ENCODE peak calls at places on chromosomes 6 and 20, in five cellular contexts. S, E, V, J and Q are unnamed samples.

GRCh38 chr6:46993846-46994245 is 48.3 kb downstream of the ADGRF1 start:
- DNase-seq in S (no peak), E (no peak), V (no peak), J (no peak), Q (peak; percentile 52)

GRCh38 chr6:125370343-125370742 is 68.6 kb upstream of the HDDC2 start:
- DNase-seq in S (no peak), E (no peak), V (no peak), J (no peak), Q (no peak)

GRCh38 chr6:135796884-135797283 is 54.6 kb upstream of the PDE7B start:
- DNase-seq in S (no peak), E (no peak), V (no peak), J (no peak), Q (no peak)

GRCh38 chr6:110665600-110665999 is 149.7 kb downstream of the CDK19 start:
- DNase-seq in S (no peak), E (no peak), V (no peak), J (no peak), Q (no peak)

GRCh38 chr20:33120934-33121333 is 41.5 kb downstream of the BPIFB4 start:
- DNase-seq in S (no peak), E (no peak), V (no peak), J (no peak), Q (no peak)

GRCh38 chr20:44067650-44068081 is 119.3 kb downstream of the JPH2 start:
- DNase-seq in S (no peak), E (no peak), V (no peak), J (no peak), Q (no peak)

GRCh38 chr20:5073154-5074049 is 46.4 kb downstream of the PCNA start:
- DNase-seq in S (no peak), E (peak; percentile 88), V (peak; percentile 90), J (no peak), Q (peak; percentile 82)

GRCh38 chr20:59629141-59630045 is 25.1 kb downstream of the PHACTR3 start:
- DNase-seq in S (no peak), E (no peak), V (no peak), J (no peak), Q (no peak)

GRCh38 chr6:148885920-148886845 is 139.4 kb downstream of the UST start:
- DNase-seq in S (no peak), E (no peak), V (no peak), J (no peak), Q (no peak)

GRCh38 chr6:75604294-75604693 is 2.6 kb downstream of the SENP6 start:
- DNase-seq in S (no peak), E (no peak), V (no peak), J (no peak), Q (no peak)

GRCh38 chr6:75601608-75602163 is at the start of gene SENP6:
- DNase-seq in S (peak; percentile 60), E (peak; percentile 71), V (peak; percentile 91), J (peak; percentile 54), Q (peak; percentile 68)

GRCh38 chr6:75602897-75603395 is 1.3 kb downstream of the SENP6 start:
- DNase-seq in S (peak; percentile 8), E (no peak), V (no peak), J (no peak), Q (no peak)

GRCh38 chr6:75600694-75601265 is 900 bp upstream of the SENP6 start:
- DNase-seq in S (no peak), E (no peak), V (no peak), J (no peak), Q (no peak)

DNA sequence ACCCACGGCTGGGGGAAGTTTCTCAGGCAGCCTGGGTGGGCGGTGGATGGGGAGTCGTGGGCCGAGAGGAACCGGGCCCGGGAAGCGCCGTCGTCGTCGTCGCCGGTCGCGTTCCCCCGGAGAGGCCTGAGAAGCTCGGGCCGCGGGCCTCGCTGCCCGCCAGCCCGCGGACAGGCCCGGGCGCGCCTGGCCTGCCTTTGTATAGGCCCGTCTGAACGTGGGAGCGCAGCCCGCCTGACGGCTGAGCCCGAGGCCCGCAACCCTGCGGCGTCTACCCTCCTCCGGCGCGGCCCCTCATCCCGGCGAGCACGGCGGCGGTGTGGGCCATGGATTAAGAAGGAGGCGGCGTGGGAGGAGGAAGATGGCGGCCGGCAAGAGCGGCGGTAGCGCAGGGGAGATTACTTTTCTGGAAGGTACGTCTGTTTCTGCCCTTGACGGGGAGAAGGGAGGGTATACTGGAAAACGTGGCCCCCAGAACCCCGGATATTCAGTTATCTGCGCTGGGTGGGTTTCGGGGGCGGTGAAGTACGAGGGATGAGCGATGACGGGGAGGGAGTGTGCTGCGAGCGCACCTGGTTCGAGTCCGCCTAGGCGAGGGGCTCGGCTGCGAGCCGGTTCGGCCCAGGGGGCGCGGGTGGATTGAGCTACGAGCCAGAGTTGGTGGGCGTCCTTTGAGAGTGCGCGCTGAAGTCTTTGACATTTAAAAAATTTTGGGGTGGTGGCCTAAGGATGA is 650 bp downstream of the SENP6 start:
- DNase-seq in S (peak; percentile 26), E (peak; percentile 45), V (peak; percentile 79), J (peak; percentile 23), Q (peak; percentile 20)
- TF ChIP-seq POLR2A in S (no peak), E (no peak), V (no peak), J (peak; percentile 16), Q (peak; percentile 39)

GRCh38 chr6:155495011-155495768 is 39.6 kb upstream of the NOX3 start:
- DNase-seq in S (no peak), E (peak; percentile 13), V (peak; percentile 61), J (no peak), Q (no peak)
- TF ChIP-seq POLR2A in S (no peak), E (no peak), V (no peak), J (no peak), Q (no peak)

GRCh38 chr20:34904202-34904621 is 27.8 kb downstream of the ACSS2 start:
- DNase-seq in S (no peak), E (no peak), V (no peak), J (peak; percentile 22), Q (no peak)

DNA sequence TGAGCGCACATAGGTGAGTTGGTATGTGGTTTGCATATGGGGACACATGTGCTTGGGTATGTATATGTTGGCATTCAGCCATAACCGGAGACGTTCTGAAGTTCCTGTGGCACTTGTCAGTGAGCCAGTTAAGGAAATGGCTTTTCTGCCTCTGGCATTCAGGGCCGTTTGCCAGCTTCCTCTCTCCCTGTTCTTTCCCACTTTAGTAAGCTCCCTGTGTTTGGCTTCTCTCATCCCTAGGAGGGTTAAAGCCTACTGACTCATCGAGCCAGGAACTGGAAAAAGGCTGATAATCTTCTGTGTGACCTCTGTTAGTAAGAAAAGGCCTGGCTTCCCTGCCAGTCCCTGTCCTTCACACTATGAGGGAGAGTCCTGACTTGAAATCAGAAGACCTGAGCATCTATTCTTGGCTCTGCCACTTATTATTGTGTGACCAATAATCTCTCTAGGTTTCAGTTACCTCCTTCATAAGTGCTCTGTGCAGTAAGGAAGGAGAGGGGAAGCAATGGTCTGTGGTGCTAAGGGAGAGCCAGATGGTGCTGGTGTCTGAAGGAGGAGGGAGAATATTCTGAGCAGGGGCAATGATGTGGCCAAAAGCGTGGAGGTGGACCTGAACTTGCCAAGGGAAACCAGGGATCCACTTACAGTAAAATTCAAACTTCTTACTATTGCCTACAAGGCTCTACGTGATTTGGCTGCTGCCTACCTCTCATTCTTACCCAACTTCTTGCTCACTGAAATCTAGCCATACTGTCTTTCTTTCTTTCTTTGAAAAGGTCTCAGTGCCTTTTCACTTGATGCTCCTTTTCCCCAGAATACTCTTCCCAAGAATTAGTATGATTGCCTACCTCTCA is 31.4 kb downstream of the ACSS2 start:
- DNase-seq in S (no peak), E (peak; percentile 41), V (no peak), J (no peak), Q (peak; percentile 91)
- TF ChIP-seq POLR2A in S (no peak), E (no peak), V (no peak), J (no peak), Q (no peak)

GRCh38 chr20:346640-347316 is at the start of gene NRSN2:
- DNase-seq in S (peak; percentile 84), E (peak; percentile 54), V (peak; percentile 82), J (peak; percentile 80), Q (peak; percentile 69)

GRCh38 chr20:347317-347639 is 367 bp downstream of the NRSN2 start:
- DNase-seq in S (no peak), E (no peak), V (no peak), J (no peak), Q (no peak)

GRCh38 chr20:347640-348484 is 951 bp downstream of the NRSN2 start:
- DNase-seq in S (peak; percentile 95), E (peak; percentile 81), V (peak; percentile 95), J (peak; percentile 95), Q (peak; percentile 96)

GRCh38 chr20:346033-346639 is 775 bp upstream of the NRSN2 start:
- DNase-seq in S (no peak), E (no peak), V (no peak), J (no peak), Q (no peak)

DNA sequence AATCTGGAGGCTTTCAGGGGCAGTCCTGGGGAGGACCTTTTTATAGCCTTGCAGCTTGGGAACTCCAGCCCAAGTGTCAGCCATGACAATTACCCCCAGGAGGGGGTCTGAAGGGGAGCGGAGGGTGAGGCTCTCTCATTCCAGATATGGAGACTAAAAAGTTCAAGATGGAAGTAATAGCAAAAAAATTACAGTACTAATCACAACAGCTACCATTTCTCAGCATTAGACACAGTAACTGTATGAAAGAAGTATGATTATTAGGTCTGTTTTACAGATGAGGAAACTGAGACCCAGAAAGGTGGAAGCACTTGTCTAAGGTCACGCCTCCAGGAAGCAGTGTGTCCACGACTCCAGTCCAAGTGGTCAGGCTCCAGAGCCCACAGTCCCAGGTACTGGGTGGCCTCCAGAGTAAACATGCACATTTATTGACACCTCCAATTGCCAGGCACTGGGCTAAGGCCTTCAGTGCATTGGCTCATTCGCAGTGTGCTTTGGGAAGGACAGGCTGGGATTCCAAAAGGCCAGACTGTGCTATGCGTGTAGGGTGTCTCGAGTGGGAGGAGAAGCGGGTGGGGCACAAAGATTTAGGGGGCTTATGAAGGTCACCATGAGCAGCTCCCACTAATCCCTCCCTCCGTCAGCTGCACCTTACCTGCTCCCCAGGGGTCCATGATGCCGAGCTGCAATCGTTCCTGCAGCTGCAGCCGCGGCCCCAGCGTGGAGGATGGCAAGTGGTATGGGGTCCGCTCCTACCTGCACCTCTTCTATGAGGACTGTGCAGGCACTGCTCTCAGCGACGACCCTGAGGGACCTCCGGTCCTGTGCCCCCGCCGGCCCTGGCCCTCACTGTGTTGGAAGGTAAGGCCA is 2.3 kb downstream of the NRSN2 start:
- DNase-seq in S (no peak), E (no peak), V (no peak), J (no peak), Q (no peak)
- TF ChIP-seq POLR2A in S (no peak), E (no peak), V (no peak), J (no peak), Q (no peak)

GRCh38 chr20:62938105-62938888 is at the start of gene GID8:
- DNase-seq in S (peak; percentile 54), E (peak; percentile 49), V (peak; percentile 77), J (no peak), Q (peak; percentile 68)
- TF ChIP-seq POLR2A in S (no peak), E (no peak), V (no peak), J (no peak), Q (no peak)

GRCh38 chr6:37104935-37105781 is 64.8 kb upstream of the PIM1 start:
- DNase-seq in S (no peak), E (no peak), V (no peak), J (no peak), Q (no peak)

GRCh38 chr6:37101991-37102298 is 68.0 kb upstream of the PIM1 start:
- DNase-seq in S (no peak), E (no peak), V (no peak), J (no peak), Q (no peak)

GRCh38 chr6:37103169-37104039 is 66.5 kb upstream of the PIM1 start:
- DNase-seq in S (no peak), E (peak; percentile 95), V (peak; percentile 71), J (no peak), Q (peak; percentile 19)

GRCh38 chr6:37100740-37101139 is 69.2 kb upstream of the PIM1 start:
- DNase-seq in S (no peak), E (no peak), V (no peak), J (no peak), Q (no peak)

GRCh38 chr6:37102299-37103168 is 67.4 kb upstream of the PIM1 start:
- DNase-seq in S (peak; percentile 66), E (peak; percentile 88), V (peak; percentile 90), J (peak; percentile 67), Q (peak; percentile 81)
- TF ChIP-seq POLR2A in S (no peak), E (no peak), V (no peak), J (no peak), Q (peak; percentile 49)